ENCODE peak calls at places on chromosomes 7 and 10, in seven cellular contexts. Q is stimulated activated naive CD4-positive, alpha-beta T cell; A is amygdala; M is fibroblast of villous mesenchyme; G is GM23338; X is bronchial epithelial cell; T is AG04449. H is an unnamed sample.

GRCh38 chr10:132443998-132444876 is 47.2 kb downstream of the PWWP2B start:
- DNase-seq in Q (peak), T (no peak), X (no peak), A (no peak), G (peak), M (no peak), H (peak)

GRCh38 chr7:129561677-129562424 is 49.7 kb upstream of the NRF1 start:
- DNase-seq in G (peak), T (no peak), A (no peak), M (no peak), X (no peak), Q (no peak), H (no peak)

GRCh38 chr7:455110-455928 is 64.3 kb downstream of the PDGFA start:
- DNase-seq in A (no peak), X (peak), G (no peak), Q (no peak), T (no peak), M (no peak), H (no peak)

GRCh38 chr10:88347597-88348304 is 235.4 kb downstream of the RNLS start:
- DNase-seq in M (no peak), T (no peak), Q (no peak), G (peak), X (no peak), A (no peak), H (peak)

GRCh38 chr7:123355576-123356195 is 155.9 kb upstream of the SLC13A1 start:
- DNase-seq in A (no peak), Q (no peak), M (no peak), X (peak), G (peak), T (no peak), H (peak)

GRCh38 chr7:44288811-44289340 is 36.5 kb downstream of the CAMK2B start:
- DNase-seq in M (no peak), X (no peak), A (no peak), G (no peak), T (no peak), Q (no peak), H (no peak)

GRCh38 chr10:73590881-73591577 is at the start of gene USP54:
- DNase-seq in T (no peak), A (no peak), X (peak), Q (no peak), M (peak), G (peak), H (peak)

GRCh38 chr10:117553171-117553814 is 10.7 kb downstream of the EMX2 start:
- DNase-seq in M (peak), Q (no peak), T (no peak), G (peak), A (no peak), X (no peak), H (no peak)

H was measured in amniotic epithelial cell.